ENCODE peak calls at places on chromosomes 5 and 9, in eight cellular contexts. One of them, this sample, is unnamed.

GRCh38 chr5:127042593-127042992 is 12.2 kb upstream of the MARCHF3 start:
- DNase-seq in CD8-positive, alpha-beta T cell: no peak
- DNase-seq in lower leg skin: no peak
- DNase-seq in dorsolateral prefrontal cortex: no peak
- DNase-seq in WTC11: no peak
- DNase-seq in HCT116: no peak
- DNase-seq in H9: no peak
- DNase-seq in omental fat pad: no peak
- DNase-seq in this sample: peak

GRCh38 chr5:66744040-66744439 is 147.8 kb downstream of the MAST4 start:
- DNase-seq in CD8-positive, alpha-beta T cell: no peak
- DNase-seq in lower leg skin: no peak
- DNase-seq in dorsolateral prefrontal cortex: no peak
- DNase-seq in WTC11: no peak
- DNase-seq in HCT116: no peak
- DNase-seq in H9: no peak
- DNase-seq in omental fat pad: no peak
- DNase-seq in this sample: no peak

GRCh38 chr5:95822408-95823240 is at the start of gene GLRX:
- DNase-seq in CD8-positive, alpha-beta T cell: peak
- DNase-seq in lower leg skin: peak
- DNase-seq in dorsolateral prefrontal cortex: peak
- DNase-seq in WTC11: peak
- DNase-seq in HCT116: peak
- DNase-seq in H9: peak
- DNase-seq in omental fat pad: no peak
- DNase-seq in this sample: peak

GRCh38 chr9:98707158-98708102 is 1.3 kb downstream of the GABBR2 start:
- DNase-seq in CD8-positive, alpha-beta T cell: no peak
- DNase-seq in lower leg skin: peak
- DNase-seq in dorsolateral prefrontal cortex: peak
- DNase-seq in WTC11: peak
- DNase-seq in HCT116: peak
- DNase-seq in H9: peak
- DNase-seq in omental fat pad: no peak
- DNase-seq in this sample: peak

GRCh38 chr5:115417076-115417475 is 120.6 kb upstream of the CCDC112 start:
- DNase-seq in CD8-positive, alpha-beta T cell: no peak
- DNase-seq in lower leg skin: no peak
- DNase-seq in dorsolateral prefrontal cortex: no peak
- DNase-seq in WTC11: no peak
- DNase-seq in HCT116: no peak
- DNase-seq in H9: no peak
- DNase-seq in omental fat pad: no peak
- DNase-seq in this sample: no peak

GRCh38 chr9:89317282-89317681 is 1.0 kb upstream of the SECISBP2 start:
- DNase-seq in CD8-positive, alpha-beta T cell: no peak
- DNase-seq in lower leg skin: no peak
- DNase-seq in dorsolateral prefrontal cortex: no peak
- DNase-seq in WTC11: no peak
- DNase-seq in HCT116: no peak
- DNase-seq in H9: no peak
- DNase-seq in omental fat pad: no peak
- DNase-seq in this sample: no peak

GRCh38 chr5:38878391-38879090 is 32.7 kb downstream of the OSMR start:
- DNase-seq in CD8-positive, alpha-beta T cell: no peak
- DNase-seq in lower leg skin: no peak
- DNase-seq in dorsolateral prefrontal cortex: no peak
- DNase-seq in WTC11: no peak
- DNase-seq in HCT116: no peak
- DNase-seq in H9: no peak
- DNase-seq in omental fat pad: no peak
- DNase-seq in this sample: no peak

GRCh38 chr5:111774525-111774924 is 17.5 kb upstream of the NREP start:
- DNase-seq in CD8-positive, alpha-beta T cell: no peak
- DNase-seq in lower leg skin: no peak
- DNase-seq in dorsolateral prefrontal cortex: no peak
- DNase-seq in WTC11: peak
- DNase-seq in HCT116: no peak
- DNase-seq in H9: peak
- DNase-seq in omental fat pad: no peak
- DNase-seq in this sample: peak

GRCh38 chr5:167011196-167011595 is 1280.2 kb upstream of the WWC1 start:
- DNase-seq in CD8-positive, alpha-beta T cell: no peak
- DNase-seq in lower leg skin: no peak
- DNase-seq in dorsolateral prefrontal cortex: no peak
- DNase-seq in WTC11: no peak
- DNase-seq in HCT116: no peak
- DNase-seq in H9: no peak
- DNase-seq in omental fat pad: no peak
- DNase-seq in this sample: no peak

GRCh38 chr9:3247211-3247610 is 278.6 kb downstream of the RFX3 start:
- DNase-seq in CD8-positive, alpha-beta T cell: no peak
- DNase-seq in lower leg skin: no peak
- DNase-seq in dorsolateral prefrontal cortex: no peak
- DNase-seq in WTC11: no peak
- DNase-seq in HCT116: no peak
- DNase-seq in H9: no peak
- DNase-seq in omental fat pad: no peak
- DNase-seq in this sample: no peak

GRCh38 chr5:171858303-171858702 is 72.7 kb downstream of the SMIM23 start:
- DNase-seq in CD8-positive, alpha-beta T cell: no peak
- DNase-seq in lower leg skin: no peak
- DNase-seq in dorsolateral prefrontal cortex: no peak
- DNase-seq in WTC11: peak
- DNase-seq in HCT116: no peak
- DNase-seq in H9: peak
- DNase-seq in omental fat pad: no peak
- DNase-seq in this sample: no peak

GRCh38 chr5:90480699-90481098 is 6.0 kb downstream of the POLR3G start:
- DNase-seq in CD8-positive, alpha-beta T cell: no peak
- DNase-seq in lower leg skin: no peak
- DNase-seq in dorsolateral prefrontal cortex: no peak
- DNase-seq in WTC11: no peak
- DNase-seq in HCT116: no peak
- DNase-seq in H9: no peak
- DNase-seq in omental fat pad: no peak
- DNase-seq in this sample: no peak

GRCh38 chr5:173496129-173496882 is 120.1 kb downstream of the BOD1 start:
- DNase-seq in CD8-positive, alpha-beta T cell: no peak
- DNase-seq in lower leg skin: no peak
- DNase-seq in dorsolateral prefrontal cortex: no peak
- DNase-seq in WTC11: no peak
- DNase-seq in HCT116: no peak
- DNase-seq in H9: peak
- DNase-seq in omental fat pad: no peak
- DNase-seq in this sample: no peak

GRCh38 chr9:113221003-113221799 is at the start of the genes FKBP15 and SLC31A1:
- DNase-seq in CD8-positive, alpha-beta T cell: peak
- DNase-seq in lower leg skin: peak
- DNase-seq in dorsolateral prefrontal cortex: peak
- DNase-seq in WTC11: peak
- DNase-seq in HCT116: peak
- DNase-seq in H9: peak
- DNase-seq in omental fat pad: peak
- DNase-seq in this sample: peak

GRCh38 chr5:102858221-102858620 is 103.1 kb downstream of the PAM start:
- DNase-seq in CD8-positive, alpha-beta T cell: no peak
- DNase-seq in lower leg skin: no peak
- DNase-seq in dorsolateral prefrontal cortex: no peak
- DNase-seq in WTC11: no peak
- DNase-seq in HCT116: no peak
- DNase-seq in H9: no peak
- DNase-seq in omental fat pad: no peak
- DNase-seq in this sample: no peak

GRCh38 chr9:109769250-109769649 is 10.7 kb upstream of the PALM2AKAP2 start:
- DNase-seq in CD8-positive, alpha-beta T cell: no peak
- DNase-seq in lower leg skin: no peak
- DNase-seq in dorsolateral prefrontal cortex: no peak
- DNase-seq in WTC11: no peak
- DNase-seq in HCT116: no peak
- DNase-seq in H9: no peak
- DNase-seq in omental fat pad: no peak
- DNase-seq in this sample: peak

GRCh38 chr5:139642891-139643871 is 5.0 kb upstream of the CXXC5 start:
- DNase-seq in CD8-positive, alpha-beta T cell: no peak
- DNase-seq in lower leg skin: peak
- DNase-seq in dorsolateral prefrontal cortex: no peak
- DNase-seq in WTC11: no peak
- DNase-seq in HCT116: no peak
- DNase-seq in H9: peak
- DNase-seq in omental fat pad: no peak
- DNase-seq in this sample: no peak

DNA sequence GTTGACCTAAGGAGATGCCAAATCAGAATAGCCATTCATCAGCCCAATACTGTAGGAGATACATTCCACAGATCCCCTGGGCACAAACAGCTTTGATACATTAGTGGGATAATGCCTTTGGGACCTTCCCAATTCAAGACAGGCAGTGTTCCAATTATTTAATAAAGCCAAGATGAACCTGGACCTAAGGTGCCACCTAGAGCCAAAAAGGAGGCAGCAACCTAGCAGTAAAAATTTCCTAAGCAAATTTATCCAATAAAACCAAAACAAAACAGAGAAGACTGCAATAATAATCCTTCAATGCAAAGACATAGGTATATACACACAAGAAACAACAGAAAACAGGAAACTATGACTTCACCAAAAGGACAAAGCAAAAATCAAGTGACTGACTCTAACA is 253.0 kb downstream of the HINT1 start:
- DNase-seq in CD8-positive, alpha-beta T cell: no peak
- DNase-seq in lower leg skin: no peak
- DNase-seq in dorsolateral prefrontal cortex: no peak
- DNase-seq in WTC11: no peak
- DNase-seq in HCT116: peak
- DNase-seq in H9: no peak
- DNase-seq in omental fat pad: no peak
- DNase-seq in this sample: peak
- TF ChIP-seq CTCF in CD8-positive, alpha-beta T cell: no peak
- TF ChIP-seq CTCF in lower leg skin: no peak
- TF ChIP-seq CTCF in dorsolateral prefrontal cortex: no peak
- TF ChIP-seq CTCF in WTC11: no peak
- TF ChIP-seq CTCF in HCT116: peak
- TF ChIP-seq CTCF in H9: peak
- TF ChIP-seq CTCF in omental fat pad: no peak
- TF ChIP-seq CTCF in this sample: peak

DNA sequence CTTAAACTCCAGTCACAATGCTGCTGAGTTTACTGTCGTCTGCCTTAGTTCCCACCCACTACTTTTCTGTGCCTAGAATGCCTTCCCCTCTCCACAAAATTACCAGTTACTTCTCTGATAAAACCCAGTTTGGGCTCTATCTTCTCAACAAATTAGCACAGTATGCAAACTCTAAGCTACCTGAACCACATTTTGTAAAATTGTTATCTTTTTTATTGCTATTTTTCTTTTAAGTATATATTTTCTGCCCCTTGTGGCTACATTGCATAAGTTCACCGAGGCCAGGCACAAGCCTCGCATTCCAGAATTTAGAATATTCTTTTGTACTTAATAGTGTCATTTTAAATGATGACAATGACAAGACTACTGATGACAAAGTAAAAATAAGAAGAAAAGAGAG is 60.0 kb downstream of the POU5F2 start:
- DNase-seq in CD8-positive, alpha-beta T cell: no peak
- DNase-seq in lower leg skin: no peak
- DNase-seq in dorsolateral prefrontal cortex: no peak
- DNase-seq in WTC11: no peak
- DNase-seq in HCT116: no peak
- DNase-seq in H9: no peak
- DNase-seq in omental fat pad: no peak
- DNase-seq in this sample: no peak
- TF ChIP-seq CTCF in CD8-positive, alpha-beta T cell: no peak
- TF ChIP-seq CTCF in lower leg skin: no peak
- TF ChIP-seq CTCF in dorsolateral prefrontal cortex: no peak
- TF ChIP-seq CTCF in WTC11: peak
- TF ChIP-seq CTCF in HCT116: peak
- TF ChIP-seq CTCF in H9: peak
- TF ChIP-seq CTCF in omental fat pad: no peak
- TF ChIP-seq CTCF in this sample: peak

GRCh38 chr5:141915881-141916336 is 7.8 kb upstream of the DELE1 start:
- DNase-seq in CD8-positive, alpha-beta T cell: peak
- DNase-seq in lower leg skin: peak
- DNase-seq in dorsolateral prefrontal cortex: no peak
- DNase-seq in WTC11: peak
- DNase-seq in HCT116: peak
- DNase-seq in H9: peak
- DNase-seq in omental fat pad: no peak
- DNase-seq in this sample: no peak

GRCh38 chr5:141913560-141913959 is 10.1 kb upstream of the DELE1 start:
- DNase-seq in CD8-positive, alpha-beta T cell: peak
- DNase-seq in lower leg skin: peak
- DNase-seq in dorsolateral prefrontal cortex: peak
- DNase-seq in WTC11: no peak
- DNase-seq in HCT116: no peak
- DNase-seq in H9: no peak
- DNase-seq in omental fat pad: no peak
- DNase-seq in this sample: no peak

GRCh38 chr5:141916522-141916921 is 7.1 kb upstream of the DELE1 start:
- DNase-seq in CD8-positive, alpha-beta T cell: no peak
- DNase-seq in lower leg skin: no peak
- DNase-seq in dorsolateral prefrontal cortex: no peak
- DNase-seq in WTC11: no peak
- DNase-seq in HCT116: no peak
- DNase-seq in H9: no peak
- DNase-seq in omental fat pad: no peak
- DNase-seq in this sample: no peak

GRCh38 chr5:141914797-141915196 is 8.9 kb upstream of the DELE1 start:
- DNase-seq in CD8-positive, alpha-beta T cell: peak
- DNase-seq in lower leg skin: peak
- DNase-seq in dorsolateral prefrontal cortex: no peak
- DNase-seq in WTC11: no peak
- DNase-seq in HCT116: no peak
- DNase-seq in H9: no peak
- DNase-seq in omental fat pad: no peak
- DNase-seq in this sample: no peak

GRCh38 chr5:141914154-141914743 is 9.4 kb upstream of the DELE1 start:
- DNase-seq in CD8-positive, alpha-beta T cell: peak
- DNase-seq in lower leg skin: peak
- DNase-seq in dorsolateral prefrontal cortex: peak
- DNase-seq in WTC11: peak
- DNase-seq in HCT116: no peak
- DNase-seq in H9: peak
- DNase-seq in omental fat pad: no peak
- DNase-seq in this sample: no peak
- TF ChIP-seq CTCF in CD8-positive, alpha-beta T cell: no peak
- TF ChIP-seq CTCF in lower leg skin: no peak
- TF ChIP-seq CTCF in dorsolateral prefrontal cortex: peak
- TF ChIP-seq CTCF in WTC11: no peak
- TF ChIP-seq CTCF in HCT116: no peak
- TF ChIP-seq CTCF in H9: peak
- TF ChIP-seq CTCF in omental fat pad: no peak
- TF ChIP-seq CTCF in this sample: peak

DNA sequence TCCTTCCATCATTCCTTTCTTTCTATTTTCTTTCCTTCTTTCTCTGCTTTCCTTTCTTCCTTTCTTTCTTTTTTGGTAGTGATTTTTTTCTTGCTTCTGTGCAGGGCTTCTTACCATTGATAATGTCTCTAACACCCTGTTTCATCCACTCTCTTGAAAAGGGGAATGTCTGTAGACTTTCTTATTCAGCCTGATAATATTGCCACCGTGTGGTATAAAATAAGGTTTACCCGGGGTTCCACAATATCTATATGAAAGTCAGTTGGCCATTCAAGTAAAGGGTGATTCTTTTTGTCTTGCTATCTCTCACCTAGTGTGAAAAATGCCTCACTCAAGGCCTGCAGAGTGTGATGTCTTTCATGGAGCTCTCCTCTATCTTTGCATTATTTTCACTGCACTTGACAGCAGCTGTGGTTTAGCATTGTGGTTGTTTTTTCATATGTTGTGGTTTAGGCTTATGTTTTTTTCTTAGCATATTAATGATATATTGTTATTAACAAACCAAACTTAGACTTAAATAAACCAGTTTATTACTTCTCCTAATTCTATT is 153.9 kb downstream of the CSNK1G3 start:
- DNase-seq in CD8-positive, alpha-beta T cell: no peak
- DNase-seq in lower leg skin: no peak
- DNase-seq in dorsolateral prefrontal cortex: no peak
- DNase-seq in WTC11: no peak
- DNase-seq in HCT116: peak
- DNase-seq in H9: no peak
- DNase-seq in omental fat pad: no peak
- DNase-seq in this sample: no peak
- TF ChIP-seq CTCF in CD8-positive, alpha-beta T cell: no peak
- TF ChIP-seq CTCF in lower leg skin: no peak
- TF ChIP-seq CTCF in dorsolateral prefrontal cortex: no peak
- TF ChIP-seq CTCF in WTC11: no peak
- TF ChIP-seq CTCF in HCT116: peak
- TF ChIP-seq CTCF in H9: no peak
- TF ChIP-seq CTCF in omental fat pad: no peak
- TF ChIP-seq CTCF in this sample: no peak